ENCODE peak calls at places on chromosome 16, in nine cellular contexts. R is HS-5; A is NCI-H226; M is NCI-H1092 treated with DMSO at 0.1 percent for 48 hours; I is GM12878; N is CD8-positive, alpha-beta memory T cell; U is cerebellar cortex; H is CD4-positive, alpha-beta memory T cell; D is NB4. J is an unnamed sample.
A peak's percentile ranks its signal among the peaks of the same experiment; 100 is the strongest.

GRCh38 chr16:56870271-56870888 is 5.4 kb downstream of the SLC12A3 start:
- DNase-seq in D (no peak), H (no peak), M (no peak), N (no peak), R (no peak), A (no peak), I (no peak), U (no peak), J (no peak)

GRCh38 chr16:2911580-2912329 is at the start of gene FLYWCH1:
- DNase-seq in M (peak; percentile 97), R (peak; percentile 72), A (peak; percentile 93), I (peak; percentile 88), U (peak; percentile 98), H (peak; percentile 97), N (peak; percentile 96), D (peak; percentile 98), J (peak; percentile 98)

GRCh38 chr16:56742030-56742984 is 12.4 kb downstream of the NUP93 start:
- DNase-seq in N (no peak), H (no peak), R (peak; percentile 67), I (no peak), D (no peak), A (peak; percentile 85), U (no peak), M (no peak), J (no peak)

GRCh38 chr16:30032083-30032819 is 1.2 kb upstream of the TLCD3B start:
- DNase-seq in M (peak; percentile 83), I (no peak), A (peak; percentile 8), N (peak; percentile 49), H (peak; percentile 70), R (no peak), U (peak; percentile 90), D (peak; percentile 87), J (no peak)

GRCh38 chr16:67847064-67847861 is at the start of gene CENPT:
- DNase-seq in I (no peak), R (no peak), H (no peak), U (no peak), D (peak; percentile 51), N (no peak), M (no peak), A (peak; percentile 88), J (no peak)

GRCh38 chr16:67177743-67178699 is 5.7 kb downstream of the MATCAP1 start:
- DNase-seq in D (peak; percentile 43), H (peak; percentile 64), N (peak; percentile 54), M (peak; percentile 47), R (no peak), I (no peak), A (no peak), U (peak; percentile 77), J (peak; percentile 17)

GRCh38 chr16:64375386-64375980 is 746.4 kb downstream of the CDH11 start:
- DNase-seq in H (no peak), N (no peak), R (no peak), D (no peak), A (peak; percentile 13), M (no peak), U (no peak), I (no peak), J (no peak)

GRCh38 chr16:58022601-58023371 is 2.8 kb upstream of the MMP15 start:
- DNase-seq in N (no peak), H (no peak), M (peak; percentile 96), I (no peak), D (no peak), A (peak; percentile 71), U (no peak), R (no peak), J (no peak)

GRCh38 chr16:85715169-85716015 is 26.6 kb upstream of the GINS2 start:
- DNase-seq in N (no peak), D (no peak), A (no peak), I (no peak), M (peak; percentile 95), H (no peak), U (no peak), R (no peak), J (no peak)

GRCh38 chr16:11128211-11129123 is 127.5 kb downstream of the SOCS1 start:
- DNase-seq in U (no peak), N (no peak), H (no peak), I (no peak), A (peak; percentile 55), D (peak; percentile 77), M (no peak), R (no peak), J (no peak)

GRCh38 chr16:71672125-71672524 is 46.1 kb downstream of the MARVELD3 start:
- DNase-seq in N (no peak), I (no peak), H (no peak), U (no peak), A (no peak), D (no peak), M (no peak), R (no peak), J (no peak)